ENCODE peak calls at places on chromosomes 5 and 9, in nine cellular contexts. One of them, this sample, is unnamed.

GRCh38 chr5:154242442-154242841 is 51.9 kb downstream of the GALNT10 start:
- DNase-seq in kidney tubule cell: no peak
- DNase-seq in glutamatergic neuron: no peak
- DNase-seq in H9: no peak
- DNase-seq in HTR-8/SVneo: no peak
- DNase-seq in iris pigment epithelial cell: no peak
- DNase-seq in activated T-helper 1 cell treated with Interleukin-2 at 50 U/mL for 16 hours: no peak
- DNase-seq in HAP-1: peak
- DNase-seq in NCI-H1417: peak
- DNase-seq in this sample: no peak

GRCh38 chr9:61673247-61673646 is 483.4 kb downstream of the SPATA31A7 start:
- DNase-seq in activated T-helper 1 cell treated with Interleukin-2 at 50 U/mL for 16 hours: no peak
- DNase-seq in HTR-8/SVneo: no peak
- DNase-seq in kidney tubule cell: no peak
- DNase-seq in iris pigment epithelial cell: no peak
- DNase-seq in HAP-1: no peak
- DNase-seq in NCI-H1417: no peak
- DNase-seq in glutamatergic neuron: no peak
- DNase-seq in H9: no peak
- DNase-seq in this sample: no peak

GRCh38 chr5:6370580-6370979 is 7.8 kb downstream of the MED10 start:
- DNase-seq in activated T-helper 1 cell treated with Interleukin-2 at 50 U/mL for 16 hours: no peak
- DNase-seq in glutamatergic neuron: no peak
- DNase-seq in H9: peak
- DNase-seq in NCI-H1417: no peak
- DNase-seq in HAP-1: no peak
- DNase-seq in kidney tubule cell: no peak
- DNase-seq in iris pigment epithelial cell: no peak
- DNase-seq in HTR-8/SVneo: no peak
- DNase-seq in this sample: no peak

GRCh38 chr9:132955123-132955522 is 10.7 kb upstream of the TSC1 start:
- DNase-seq in glutamatergic neuron: no peak
- DNase-seq in HTR-8/SVneo: no peak
- DNase-seq in NCI-H1417: no peak
- DNase-seq in iris pigment epithelial cell: no peak
- DNase-seq in H9: no peak
- DNase-seq in HAP-1: no peak
- DNase-seq in activated T-helper 1 cell treated with Interleukin-2 at 50 U/mL for 16 hours: no peak
- DNase-seq in kidney tubule cell: no peak
- DNase-seq in this sample: no peak

GRCh38 chr9:109313351-109313750 is 7.5 kb downstream of the EPB41L4B start:
- DNase-seq in H9: no peak
- DNase-seq in HTR-8/SVneo: no peak
- DNase-seq in activated T-helper 1 cell treated with Interleukin-2 at 50 U/mL for 16 hours: no peak
- DNase-seq in glutamatergic neuron: no peak
- DNase-seq in iris pigment epithelial cell: no peak
- DNase-seq in kidney tubule cell: no peak
- DNase-seq in NCI-H1417: no peak
- DNase-seq in HAP-1: no peak
- DNase-seq in this sample: no peak

GRCh38 chr5:170867825-170868224 is 6.0 kb downstream of the RANBP17 start:
- DNase-seq in HAP-1: no peak
- DNase-seq in glutamatergic neuron: no peak
- DNase-seq in activated T-helper 1 cell treated with Interleukin-2 at 50 U/mL for 16 hours: no peak
- DNase-seq in kidney tubule cell: no peak
- DNase-seq in iris pigment epithelial cell: no peak
- DNase-seq in NCI-H1417: no peak
- DNase-seq in HTR-8/SVneo: no peak
- DNase-seq in H9: no peak
- DNase-seq in this sample: no peak

GRCh38 chr9:89797970-89798369 is 193.2 kb downstream of the GADD45G start:
- DNase-seq in kidney tubule cell: no peak
- DNase-seq in HTR-8/SVneo: no peak
- DNase-seq in HAP-1: no peak
- DNase-seq in NCI-H1417: no peak
- DNase-seq in iris pigment epithelial cell: no peak
- DNase-seq in glutamatergic neuron: no peak
- DNase-seq in H9: no peak
- DNase-seq in activated T-helper 1 cell treated with Interleukin-2 at 50 U/mL for 16 hours: no peak
- DNase-seq in this sample: no peak

GRCh38 chr5:133311171-133311570 is 259.4 kb downstream of the HSPA4 start:
- DNase-seq in activated T-helper 1 cell treated with Interleukin-2 at 50 U/mL for 16 hours: no peak
- DNase-seq in kidney tubule cell: no peak
- DNase-seq in H9: no peak
- DNase-seq in glutamatergic neuron: no peak
- DNase-seq in HTR-8/SVneo: no peak
- DNase-seq in NCI-H1417: peak
- DNase-seq in iris pigment epithelial cell: no peak
- DNase-seq in HAP-1: no peak
- DNase-seq in this sample: no peak

GRCh38 chr5:143217065-143217803 is 186.3 kb downstream of the NR3C1 start:
- DNase-seq in iris pigment epithelial cell: peak
- DNase-seq in activated T-helper 1 cell treated with Interleukin-2 at 50 U/mL for 16 hours: no peak
- DNase-seq in HTR-8/SVneo: peak
- DNase-seq in glutamatergic neuron: no peak
- DNase-seq in NCI-H1417: no peak
- DNase-seq in kidney tubule cell: peak
- DNase-seq in HAP-1: no peak
- DNase-seq in H9: no peak
- DNase-seq in this sample: no peak

GRCh38 chr9:125276771-125277170 is 15.1 kb downstream of the GAPVD1 start:
- DNase-seq in H9: no peak
- DNase-seq in glutamatergic neuron: no peak
- DNase-seq in NCI-H1417: no peak
- DNase-seq in HAP-1: no peak
- DNase-seq in iris pigment epithelial cell: no peak
- DNase-seq in HTR-8/SVneo: no peak
- DNase-seq in kidney tubule cell: no peak
- DNase-seq in activated T-helper 1 cell treated with Interleukin-2 at 50 U/mL for 16 hours: no peak
- DNase-seq in this sample: no peak

GRCh38 chr5:135985946-135986345 is 31.2 kb upstream of the LECT2 start:
- DNase-seq in NCI-H1417: no peak
- DNase-seq in HAP-1: no peak
- DNase-seq in kidney tubule cell: no peak
- DNase-seq in iris pigment epithelial cell: no peak
- DNase-seq in glutamatergic neuron: no peak
- DNase-seq in H9: no peak
- DNase-seq in HTR-8/SVneo: no peak
- DNase-seq in activated T-helper 1 cell treated with Interleukin-2 at 50 U/mL for 16 hours: no peak
- DNase-seq in this sample: no peak

GRCh38 chr9:5820425-5820824 is 12.5 kb downstream of the ERMP1 start:
- DNase-seq in glutamatergic neuron: no peak
- DNase-seq in activated T-helper 1 cell treated with Interleukin-2 at 50 U/mL for 16 hours: no peak
- DNase-seq in kidney tubule cell: no peak
- DNase-seq in iris pigment epithelial cell: no peak
- DNase-seq in HAP-1: no peak
- DNase-seq in H9: no peak
- DNase-seq in NCI-H1417: no peak
- DNase-seq in HTR-8/SVneo: no peak
- DNase-seq in this sample: no peak

GRCh38 chr5:88882321-88883038 is 504 bp downstream of the MEF2C start:
- DNase-seq in iris pigment epithelial cell: no peak
- DNase-seq in kidney tubule cell: no peak
- DNase-seq in HAP-1: peak
- DNase-seq in HTR-8/SVneo: no peak
- DNase-seq in NCI-H1417: no peak
- DNase-seq in glutamatergic neuron: no peak
- DNase-seq in activated T-helper 1 cell treated with Interleukin-2 at 50 U/mL for 16 hours: no peak
- DNase-seq in H9: no peak
- DNase-seq in this sample: no peak

GRCh38 chr9:129289131-129289731 is 111.2 kb upstream of the IER5L start:
- DNase-seq in NCI-H1417: no peak
- DNase-seq in HTR-8/SVneo: no peak
- DNase-seq in iris pigment epithelial cell: no peak
- DNase-seq in HAP-1: peak
- DNase-seq in glutamatergic neuron: no peak
- DNase-seq in kidney tubule cell: no peak
- DNase-seq in H9: no peak
- DNase-seq in activated T-helper 1 cell treated with Interleukin-2 at 50 U/mL for 16 hours: no peak
- DNase-seq in this sample: peak

GRCh38 chr5:6574537-6574936 is 58.3 kb downstream of the NSUN2 start:
- DNase-seq in HAP-1: no peak
- DNase-seq in NCI-H1417: peak
- DNase-seq in activated T-helper 1 cell treated with Interleukin-2 at 50 U/mL for 16 hours: no peak
- DNase-seq in iris pigment epithelial cell: no peak
- DNase-seq in H9: peak
- DNase-seq in HTR-8/SVneo: no peak
- DNase-seq in glutamatergic neuron: no peak
- DNase-seq in kidney tubule cell: no peak
- DNase-seq in this sample: no peak

GRCh38 chr5:55577353-55578060 is 42.7 kb upstream of the PLPP1 start:
- DNase-seq in kidney tubule cell: no peak
- DNase-seq in H9: no peak
- DNase-seq in iris pigment epithelial cell: peak
- DNase-seq in glutamatergic neuron: no peak
- DNase-seq in HTR-8/SVneo: no peak
- DNase-seq in activated T-helper 1 cell treated with Interleukin-2 at 50 U/mL for 16 hours: no peak
- DNase-seq in HAP-1: peak
- DNase-seq in NCI-H1417: no peak
- DNase-seq in this sample: no peak

GRCh38 chr9:127211983-127212382 is 52.6 kb upstream of the GARNL3 start:
- DNase-seq in HAP-1: no peak
- DNase-seq in iris pigment epithelial cell: no peak
- DNase-seq in glutamatergic neuron: peak
- DNase-seq in NCI-H1417: no peak
- DNase-seq in H9: no peak
- DNase-seq in activated T-helper 1 cell treated with Interleukin-2 at 50 U/mL for 16 hours: no peak
- DNase-seq in kidney tubule cell: no peak
- DNase-seq in HTR-8/SVneo: no peak
- DNase-seq in this sample: no peak

GRCh38 chr5:146088098-146088497 is 17.3 kb downstream of the PLAC8L1 start:
- DNase-seq in H9: no peak
- DNase-seq in activated T-helper 1 cell treated with Interleukin-2 at 50 U/mL for 16 hours: no peak
- DNase-seq in HAP-1: no peak
- DNase-seq in iris pigment epithelial cell: no peak
- DNase-seq in kidney tubule cell: no peak
- DNase-seq in glutamatergic neuron: no peak
- DNase-seq in HTR-8/SVneo: no peak
- DNase-seq in NCI-H1417: no peak
- DNase-seq in this sample: no peak

GRCh38 chr5:62778327-62779009 is 199.8 kb downstream of the LRRC70 start:
- DNase-seq in glutamatergic neuron: no peak
- DNase-seq in iris pigment epithelial cell: no peak
- DNase-seq in NCI-H1417: no peak
- DNase-seq in H9: no peak
- DNase-seq in HAP-1: no peak
- DNase-seq in kidney tubule cell: no peak
- DNase-seq in activated T-helper 1 cell treated with Interleukin-2 at 50 U/mL for 16 hours: no peak
- DNase-seq in HTR-8/SVneo: peak
- DNase-seq in this sample: no peak

GRCh38 chr9:36148652-36149051 is 12.1 kb downstream of the GLIPR2 start:
- DNase-seq in HAP-1: no peak
- DNase-seq in H9: no peak
- DNase-seq in NCI-H1417: no peak
- DNase-seq in activated T-helper 1 cell treated with Interleukin-2 at 50 U/mL for 16 hours: peak
- DNase-seq in kidney tubule cell: peak
- DNase-seq in iris pigment epithelial cell: peak
- DNase-seq in glutamatergic neuron: no peak
- DNase-seq in HTR-8/SVneo: peak
- DNase-seq in this sample: no peak

This sample was measured in NCI-H510A.